ENCODE peak calls at places on chromosomes 5 and 9, in six cellular contexts. X is tibial nerve; R is hypothalamus; G is NCI-H1092 treated with DMSO at 0.1 percent for 48 hours; T is stimulated activated CD4-positive, alpha-beta T cell treated with anti-CD3 and anti-CD28 coated beads, Interleukin-15, amount 100 ng/mL, for 24 hours; L is cardiac fibroblast. I is an unnamed sample.

GRCh38 chr5:116577064-116577788 is 2.6 kb upstream of the SEMA6A start:
- DNase-seq in X (no peak), R (no peak), G (no peak), T (peak), L (no peak), I (no peak)

GRCh38 chr5:177601577-177602457 is 1.9 kb downstream of the B4GALT7 start:
- DNase-seq in X (no peak), R (no peak), G (no peak), T (no peak), L (no peak), I (no peak)

GRCh38 chr5:113252066-113252465 is 182.7 kb downstream of the TSSK1B start:
- DNase-seq in X (no peak), R (no peak), G (no peak), T (no peak), L (no peak), I (no peak)

GRCh38 chr5:11335881-11336760 is 568.1 kb downstream of the CTNND2 start:
- DNase-seq in X (no peak), R (no peak), G (no peak), T (no peak), L (no peak), I (no peak)

GRCh38 chr5:149500922-149501582 is 50.2 kb downstream of the CSNK1A1 start:
- DNase-seq in X (no peak), R (no peak), G (no peak), T (no peak), L (peak), I (no peak)

GRCh38 chr9:121735065-121735791 is 83.8 kb downstream of the DAB2IP start:
- DNase-seq in X (no peak), R (no peak), G (no peak), T (peak), L (peak), I (no peak)

GRCh38 chr9:27726244-27727141 is 153.2 kb upstream of the C9orf72 start:
- DNase-seq in X (peak), R (peak), G (peak), T (peak), L (peak), I (no peak)

GRCh38 chr9:114156658-114157421 is 1.5 kb downstream of the COL27A1 start:
- DNase-seq in X (peak), R (peak), G (no peak), T (peak), L (peak), I (peak)

GRCh38 chr9:97855486-97855875 is 2.5 kb downstream of the FOXE1 start:
- DNase-seq in X (no peak), R (no peak), G (no peak), T (no peak), L (no peak), I (no peak)

GRCh38 chr5:135993248-135993893 is 35.4 kb upstream of the TGFBI start:
- DNase-seq in X (no peak), R (no peak), G (no peak), T (no peak), L (peak), I (no peak)

GRCh38 chr5:71483355-71483754 is 27.9 kb downstream of the BDP1 start:
- DNase-seq in X (no peak), R (no peak), G (no peak), T (no peak), L (peak), I (no peak)

GRCh38 chr5:37831821-37832524 is 7.9 kb downstream of the GDNF start:
- DNase-seq in X (no peak), R (no peak), G (no peak), T (no peak), L (peak), I (no peak)

GRCh38 chr5:169695919-169696490 is 58.9 kb downstream of the DOCK2 start:
- DNase-seq in X (no peak), R (no peak), G (no peak), T (no peak), L (peak), I (no peak)

GRCh38 chr5:168477060-168477459 is 9.2 kb upstream of the RARS1 start:
- DNase-seq in X (no peak), R (no peak), G (no peak), T (no peak), L (peak), I (no peak)

GRCh38 chr5:320524-321232 is 836 bp upstream of the AHRR start:
- DNase-seq in X (no peak), R (no peak), G (no peak), T (no peak), L (no peak), I (no peak)

GRCh38 chr9:83986765-83987401 is 6.3 kb downstream of the RMI1 start:
- DNase-seq in X (no peak), R (no peak), G (no peak), T (peak), L (peak), I (no peak)

GRCh38 chr9:95620296-95620695 is 103.5 kb upstream of the PTCH1 start:
- DNase-seq in X (no peak), R (no peak), G (no peak), T (no peak), L (no peak), I (no peak)

GRCh38 chr5:68460147-68460760 is 244.7 kb downstream of the PIK3R1 start:
- DNase-seq in X (peak), R (no peak), G (peak), T (peak), L (peak), I (no peak)

GRCh38 chr5:174305241-174305681 is 259.8 kb downstream of the NSG2 start:
- DNase-seq in X (no peak), R (no peak), G (no peak), T (no peak), L (no peak), I (no peak)

GRCh38 chr5:65102826-65103673 is 334.3 kb downstream of the CWC27 start:
- DNase-seq in X (peak), R (peak), G (peak), T (peak), L (peak), I (peak)

GRCh38 chr5:170411100-170411499 is 21.9 kb upstream of the KCNMB1 start:
- DNase-seq in X (no peak), R (no peak), G (no peak), T (no peak), L (no peak), I (no peak)

GRCh38 chr5:35971878-35972210 is 19.3 kb downstream of the UGT3A1 start:
- DNase-seq in X (no peak), R (no peak), G (no peak), T (no peak), L (no peak), I (no peak)

GRCh38 chr9:113519401-113520108 is 56.0 kb downstream of the RGS3 start:
- DNase-seq in X (no peak), R (no peak), G (no peak), T (no peak), L (peak), I (no peak)

GRCh38 chr5:96913233-96913632 is 22.6 kb upstream of the LNPEP start:
- DNase-seq in X (no peak), R (no peak), G (no peak), T (no peak), L (no peak), I (no peak)

GRCh38 chr9:129412814-129413536 is 207.9 kb downstream of the C9orf50 start:
- DNase-seq in X (peak), R (peak), G (peak), T (peak), L (peak), I (peak)

GRCh38 chr9:134220311-134220710 is 55.9 kb upstream of the RNU6ATAC start:
- DNase-seq in X (no peak), R (no peak), G (no peak), T (no peak), L (no peak), I (no peak)

GRCh38 chr9:70113403-70114022 is 69.9 kb downstream of the MAMDC2 start:
- DNase-seq in X (peak), R (no peak), G (peak), T (peak), L (peak), I (no peak)

GRCh38 chr5:849651-850301 is 1.0 kb downstream of the ZDHHC11 start:
- DNase-seq in X (no peak), R (no peak), G (no peak), T (no peak), L (no peak), I (peak)

GRCh38 chr5:142655339-142656267 is 30.3 kb downstream of the FGF1 start:
- DNase-seq in X (peak), R (peak), G (peak), T (peak), L (peak), I (peak)

GRCh38 chr9:33161011-33161588 is 6.0 kb downstream of the B4GALT1 start:
- DNase-seq in X (peak), R (no peak), G (no peak), T (peak), L (peak), I (peak)

GRCh38 chr9:94804917-94805544 is 78.5 kb downstream of the AOPEP start:
- DNase-seq in X (no peak), R (no peak), G (no peak), T (no peak), L (no peak), I (no peak)